ENCODE peak calls at places on chromosomes 5 and 9, in six cellular contexts. S is GM12878, L is upper lobe of left lung, B is K562, J is A549, W is HepG2. F is an unnamed sample.

GRCh38 chr5:172342907-172343306 is 59.3 kb upstream of the UBTD2 start:
- ATAC-seq in S (no peak), L (no peak), B (no peak), J (no peak), W (no peak), F (no peak)

GRCh38 chr5:59358005-59358404 is 535.5 kb downstream of the PDE4D start:
- ATAC-seq in S (no peak), L (no peak), B (no peak), J (peak; percentile 10), W (no peak), F (no peak)

GRCh38 chr5:65015767-65016166 is 247.0 kb downstream of the CWC27 start:
- ATAC-seq in S (peak; percentile 66), L (no peak), B (no peak), J (no peak), W (no peak), F (no peak)

GRCh38 chr9:3656224-3656623 is 130.4 kb upstream of the RFX3 start:
- ATAC-seq in S (peak; percentile 43), L (no peak), B (no peak), J (no peak), W (no peak), F (no peak)

GRCh38 chr5:60540855-60541805 is 158.8 kb downstream of the DEPDC1B start:
- ATAC-seq in S (peak; percentile 96), L (no peak), B (no peak), J (no peak), W (no peak), F (no peak)

GRCh38 chr5:179275941-179276837 is 69.1 kb downstream of the ADAMTS2 start:
- ATAC-seq in S (no peak), L (peak; percentile 64), B (peak; percentile 66), J (no peak), W (peak; percentile 15), F (peak; percentile 94)

GRCh38 chr9:7560669-7561305 is 238.8 kb downstream of the DMAC1 start:
- ATAC-seq in S (no peak), L (no peak), B (no peak), J (no peak), W (no peak), F (no peak)

GRCh38 chr9:108865037-108865436 is 3.0 kb downstream of the ACTL7A start:
- ATAC-seq in S (no peak), L (no peak), B (no peak), J (no peak), W (peak; percentile 8), F (no peak)

GRCh38 chr9:109817846-109818472 is 38.0 kb downstream of the PALM2AKAP2 start:
- ATAC-seq in S (peak; percentile 86), L (peak; percentile 75), B (peak; percentile 94), J (peak; percentile 86), W (peak; percentile 74), F (peak; percentile 75)

GRCh38 chr9:124340219-124341069 is 74.8 kb downstream of the PSMB7 start:
- ATAC-seq in S (no peak), L (no peak), B (no peak), J (no peak), W (no peak), F (no peak)

GRCh38 chr5:139417214-139417613 is 13.3 kb upstream of the SPATA24 start:
- ATAC-seq in S (no peak), L (no peak), B (no peak), J (no peak), W (no peak), F (peak; percentile 65)

GRCh38 chr5:27598576-27598975 is 560.2 kb upstream of the CDH9 start:
- ATAC-seq in S (no peak), L (no peak), B (no peak), J (no peak), W (no peak), F (no peak)

GRCh38 chr5:34571380-34572041 is 84.6 kb upstream of the RAI14 start:
- ATAC-seq in S (no peak), L (no peak), B (no peak), J (no peak), W (no peak), F (no peak)

GRCh38 chr5:38673671-38674071 is 117.2 kb upstream of the LIFR start:
- ATAC-seq in S (no peak), L (no peak), B (peak; percentile 36), J (peak; percentile 56), W (peak; percentile 70), F (no peak)

DNA sequence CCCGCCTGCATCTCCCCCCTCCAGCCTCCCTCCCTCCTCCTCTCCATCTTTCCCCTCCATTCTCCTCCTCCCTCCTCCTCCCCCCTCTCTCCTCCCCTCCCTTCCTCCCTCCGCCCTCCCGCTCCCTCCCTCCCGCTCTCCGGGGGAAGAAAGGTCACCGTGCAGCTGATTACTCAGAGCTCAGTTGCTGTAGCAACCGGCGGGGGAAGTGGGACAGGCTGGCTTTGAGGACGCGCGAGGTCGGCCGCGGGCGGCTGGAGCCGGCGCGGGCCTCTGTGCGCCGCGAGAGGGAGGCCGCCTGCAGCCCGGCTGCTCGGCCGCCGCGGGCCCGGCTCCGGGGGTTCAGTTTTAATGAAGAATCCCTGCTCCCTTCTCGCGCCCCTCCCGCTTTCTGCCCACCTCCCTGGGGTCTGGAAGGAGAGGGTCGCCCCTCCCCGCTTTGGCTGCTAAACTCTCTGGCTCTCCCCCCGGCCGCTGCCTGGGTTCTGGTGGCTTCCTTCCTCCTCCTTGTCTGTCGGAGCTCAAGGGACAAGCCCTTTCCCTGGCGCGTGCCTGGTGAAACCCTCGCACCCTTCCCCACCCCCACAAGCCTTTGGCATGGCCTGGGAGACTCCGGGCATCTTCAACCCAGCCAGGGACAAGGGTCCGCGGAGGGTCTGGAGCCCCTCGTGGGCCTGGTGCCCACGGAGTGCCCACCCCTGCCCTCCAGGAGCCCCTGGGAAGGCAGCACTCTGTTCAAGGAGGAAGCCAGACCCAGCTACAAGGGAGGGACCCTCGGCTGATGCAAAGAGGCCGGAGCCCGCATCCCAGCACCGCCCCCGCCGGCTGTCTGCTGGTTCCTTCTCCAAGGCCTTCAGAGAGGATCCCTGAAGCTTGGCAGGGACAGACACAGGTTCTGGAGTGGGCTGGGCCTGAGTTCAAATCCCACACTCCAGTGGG is 160.3 kb downstream of the C9orf50 start:
- ATAC-seq in S (peak; percentile 91), L (peak; percentile 92), B (peak; percentile 97), J (peak; percentile 87), W (peak; percentile 82), F (peak; percentile 98)
- TF ChIP-seq EP300 in S (peak; percentile 18), L (no peak), B (peak; percentile 71), J (peak; percentile 28), W (peak; percentile 78), F (no peak)

DNA sequence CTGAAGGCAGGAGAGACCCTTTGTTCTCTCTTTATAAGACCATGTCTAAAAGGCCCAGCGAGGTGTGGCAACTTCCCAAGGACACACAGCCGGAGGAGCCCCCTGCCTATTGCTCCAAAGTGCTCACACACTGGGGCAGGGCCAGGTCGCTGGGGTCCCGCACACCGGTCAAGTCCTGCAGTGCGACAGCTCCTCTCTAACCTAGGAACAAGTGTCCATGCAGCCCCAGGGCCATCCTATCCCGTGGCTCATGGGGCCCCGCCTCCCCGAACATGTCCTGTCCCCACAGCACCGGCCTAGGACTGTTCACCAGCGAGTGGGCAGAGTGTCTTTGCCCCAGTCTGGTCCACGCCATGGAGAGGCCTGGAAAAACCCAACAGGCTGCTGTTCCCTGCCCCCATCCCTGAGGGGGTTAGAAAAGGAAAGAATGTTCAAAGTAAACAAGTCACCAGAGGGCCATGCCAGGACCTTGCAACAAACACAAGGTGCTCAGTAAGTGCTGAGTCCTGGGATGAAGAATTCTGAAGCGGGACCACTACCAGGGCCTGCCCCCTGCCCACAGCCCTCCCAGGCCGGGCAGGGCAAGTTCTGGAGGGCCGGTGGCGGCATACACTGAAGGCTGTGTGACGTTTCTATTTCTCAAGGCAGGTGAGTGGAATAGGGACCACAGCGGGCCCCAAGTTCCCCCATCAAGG is 958 bp downstream of the NINJ1 start:
- ATAC-seq in S (peak; percentile 1), L (peak; percentile 31), B (no peak), J (peak; percentile 44), W (peak; percentile 24), F (peak; percentile 2)
- H3K4me1 ChIP-seq in S (peaks cover 27% of the 10 kb centered on the region), L (peaks cover 62% of the 10 kb centered on the region), B (peaks cover 58% of the 10 kb centered on the region), J (peaks cover 46% of the 10 kb centered on the region), W (peaks cover 84% of the 10 kb centered on the region), F (peaks cover 64% of the 10 kb centered on the region)

GRCh38 chr9:115208503-115208902 is 90.5 kb upstream of the TNC start:
- ATAC-seq in S (no peak), L (no peak), B (no peak), J (no peak), W (no peak), F (no peak)
- TF ChIP-seq EP300 in S (no peak), L (no peak), B (no peak), J (no peak), W (no peak), F (no peak)

GRCh38 chr9:99057665-99058625 is 47.0 kb upstream of the TGFBR1 start:
- ATAC-seq in S (peak; percentile 88), L (peak; percentile 39), B (peak; percentile 89), J (no peak), W (no peak), F (peak; percentile 34)

GRCh38 chr9:99060621-99061020 is 44.3 kb upstream of the TGFBR1 start:
- ATAC-seq in S (no peak), L (no peak), B (no peak), J (no peak), W (no peak), F (no peak)

GRCh38 chr9:99056876-99057664 is 47.8 kb upstream of the TGFBR1 start:
- ATAC-seq in S (peak; percentile 56), L (no peak), B (no peak), J (no peak), W (no peak), F (no peak)

GRCh38 chr9:99056186-99056585 is 48.7 kb upstream of the TGFBR1 start:
- ATAC-seq in S (no peak), L (no peak), B (no peak), J (no peak), W (no peak), F (no peak)

DNA sequence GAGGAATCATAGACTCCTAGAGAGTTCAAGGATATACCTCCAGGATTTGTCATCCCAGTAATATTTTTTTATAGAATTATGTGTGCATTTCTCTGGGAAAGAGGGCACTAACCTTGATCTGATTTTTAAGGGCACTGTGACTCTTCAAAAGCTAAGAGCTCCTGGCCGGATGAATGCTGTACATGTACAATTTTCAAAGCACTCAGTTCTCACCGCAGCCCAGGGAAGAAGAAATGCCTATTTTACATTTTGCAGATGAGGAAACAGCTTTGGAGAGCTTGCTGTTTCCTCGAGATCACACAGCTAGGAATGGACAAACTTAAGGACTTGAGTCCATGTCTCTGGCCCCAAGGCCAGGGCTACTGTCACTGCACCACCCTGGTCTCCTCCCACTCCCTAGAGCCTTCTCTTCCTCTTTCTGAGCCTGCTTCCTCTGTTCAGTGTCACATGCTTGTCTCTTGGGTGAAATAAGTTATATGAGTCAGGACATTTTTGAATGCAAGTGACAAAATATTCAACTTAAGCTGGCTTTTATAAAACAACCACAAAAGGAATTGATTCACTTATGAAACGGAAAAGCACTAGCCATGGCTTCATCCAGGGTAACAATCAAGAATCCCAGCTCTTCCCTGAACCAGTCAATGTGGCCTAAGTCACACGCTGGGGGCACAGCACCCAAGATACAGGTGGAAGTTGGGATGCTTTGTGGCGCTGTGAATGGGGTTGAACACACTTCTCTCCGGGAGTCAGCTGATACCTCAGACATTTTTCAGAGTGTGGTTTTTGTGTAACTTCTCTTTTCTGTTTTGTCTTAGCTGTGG is 45.6 kb upstream of the TGFBR1 start:
- ATAC-seq in S (peak; percentile 86), L (peak; percentile 89), B (peak; percentile 84), J (no peak), W (no peak), F (peak; percentile 79)
- H3K4me1 ChIP-seq in S (peaks cover 27% of the 10 kb centered on the region), L (peaks cover 19% of the 10 kb centered on the region), B (peaks cover 13% of the 10 kb centered on the region), J (peaks cover 6% of the 10 kb centered on the region), W (no peaks in the 10 kb centered on the region), F (no peaks in the 10 kb centered on the region)